ENCODE peak calls at places on chromosomes 13 and 19, in four cellular contexts. Z is EL; U is activated CD4-positive, alpha-beta T cell treated with anti-CD3 and anti-CD28 coated beads, Interleukin-2, amount 10 ng/mL, durations not matched to agents 7 days and 5 days; Q is NB4. R is an unnamed sample.

GRCh38 chr19:10454267-10454666 is 33.9 kb downstream of the PDE4A start:
- DNase-seq in Z (no peak), U (no peak), Q (peak), R (no peak)

GRCh38 chr19:16376649-16377048 is 52.0 kb downstream of the KLF2 start:
- DNase-seq in Q (no peak), Z (peak), U (peak), R (no peak)

GRCh38 chr19:35249146-35249847 is 495 bp downstream of the LSR start:
- DNase-seq in Z (no peak), Q (no peak), U (no peak), R (no peak)

GRCh38 chr19:30752876-30753275 is 380.7 kb downstream of the ZNF536 start:
- DNase-seq in U (no peak), Z (no peak), Q (no peak), R (no peak)

GRCh38 chr13:106426909-106427308 is 108.6 kb downstream of the EFNB2 start:
- DNase-seq in Q (no peak), U (no peak), Z (no peak), R (no peak)

GRCh38 chr13:93775507-93776108 is 549.0 kb downstream of the GPC6 start:
- DNase-seq in U (no peak), Z (peak), Q (no peak), R (peak)

GRCh38 chr19:1590641-1591397 is 1.8 kb downstream of the MBD3 start:
- DNase-seq in U (peak), Z (peak), Q (peak), R (no peak)

GRCh38 chr13:91398413-91399188 is at the start of gene GPC5:
- DNase-seq in Q (peak), U (peak), Z (peak), R (no peak)

GRCh38 chr19:29040291-29040690 is 172.7 kb downstream of the UQCRFS1 start:
- DNase-seq in U (no peak), Q (no peak), Z (no peak), R (no peak)

GRCh38 chr19:31596751-31597150 is 247.5 kb upstream of the TSHZ3 start:
- DNase-seq in Z (no peak), U (no peak), Q (no peak), R (no peak)

R was measured in AG04450.